ENCODE peak calls at places on chromosomes 5 and 9, in four cellular contexts. E is keratinocyte, R is astrocyte of the spinal cord, N is cardiac fibroblast. F is an unnamed sample.

GRCh38 chr9:14318934-14319513 is 5.1 kb upstream of the NFIB start:
- DNase-seq in E (no peak), R (no peak), N (no peak), F (no peak)

GRCh38 chr5:136356747-136357469 is 8.4 kb downstream of the TRPC7 start:
- DNase-seq in E (no peak), R (no peak), N (no peak), F (no peak)

GRCh38 chr9:71756753-71757152 is 11.6 kb downstream of the CEMIP2 start:
- DNase-seq in E (no peak), R (no peak), N (no peak), F (no peak)

GRCh38 chr5:119332978-119333401 is 22.8 kb upstream of the TNFAIP8 start:
- DNase-seq in E (no peak), R (no peak), N (no peak), F (no peak)

GRCh38 chr5:147578228-147579024 is 68.6 kb upstream of the DPYSL3 start:
- DNase-seq in E (no peak), R (peak), N (peak), F (no peak)

GRCh38 chr9:24602687-24603352 is 57.1 kb upstream of the IZUMO3 start:
- DNase-seq in E (peak), R (peak), N (no peak), F (peak)

GRCh38 chr5:131068893-131069643 is 96.0 kb downstream of the HINT1 start:
- DNase-seq in E (no peak), R (no peak), N (no peak), F (no peak)

GRCh38 chr9:137286980-137287383 is 9.5 kb downstream of the TOR4A start:
- DNase-seq in E (no peak), R (peak), N (peak), F (no peak)

GRCh38 chr9:113578877-113579269 is 115.3 kb downstream of the RGS3 start:
- DNase-seq in E (no peak), R (peak), N (peak), F (peak)

GRCh38 chr9:70382709-70383605 is 31.5 kb downstream of the KLF9 start:
- DNase-seq in E (no peak), R (no peak), N (no peak), F (no peak)

GRCh38 chr9:132748450-132748849 is 78.2 kb downstream of the GTF3C4 start:
- DNase-seq in E (no peak), R (no peak), N (no peak), F (no peak)

DNA sequence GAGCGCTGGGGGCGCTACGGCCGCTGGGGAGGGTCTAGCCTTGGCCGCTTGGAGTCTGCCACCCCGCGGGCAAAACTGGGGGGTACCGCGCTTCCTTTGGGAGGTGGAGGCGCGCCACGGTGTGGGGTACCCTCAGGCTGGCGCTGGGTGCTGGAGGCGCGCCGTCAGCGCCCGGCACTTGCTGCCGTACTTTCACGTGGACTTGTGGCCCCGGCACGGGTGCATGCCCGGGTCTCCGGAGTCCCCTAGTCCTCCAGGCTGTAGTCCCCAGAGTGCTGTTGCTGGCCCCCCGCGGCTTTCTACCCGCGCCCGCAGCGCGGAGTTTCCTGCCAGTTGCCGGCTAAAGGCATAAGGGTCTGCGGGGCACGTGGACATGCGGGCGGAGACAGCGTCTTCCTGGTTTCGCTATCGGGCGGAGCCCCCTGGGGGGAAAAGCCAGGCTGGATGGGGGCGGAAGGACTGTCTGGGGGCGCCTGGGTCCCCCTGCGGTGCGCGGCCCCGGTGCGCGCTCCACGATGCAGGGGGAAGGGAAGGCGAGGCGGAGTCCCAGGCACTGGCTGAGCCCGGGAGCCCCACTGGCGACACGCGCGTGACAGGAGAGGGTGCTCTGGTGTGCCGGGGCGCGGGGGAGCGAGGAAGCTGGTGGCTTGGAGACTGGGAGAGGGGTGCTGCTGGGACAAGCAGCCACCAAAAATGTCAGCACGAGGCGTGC is 666 bp downstream of the PPARGC1B start:
- DNase-seq in E (no peak), R (peak), N (peak), F (no peak)
- TF ChIP-seq CTCF in E (peak), R (no peak), N (no peak), F (no peak)

DNA sequence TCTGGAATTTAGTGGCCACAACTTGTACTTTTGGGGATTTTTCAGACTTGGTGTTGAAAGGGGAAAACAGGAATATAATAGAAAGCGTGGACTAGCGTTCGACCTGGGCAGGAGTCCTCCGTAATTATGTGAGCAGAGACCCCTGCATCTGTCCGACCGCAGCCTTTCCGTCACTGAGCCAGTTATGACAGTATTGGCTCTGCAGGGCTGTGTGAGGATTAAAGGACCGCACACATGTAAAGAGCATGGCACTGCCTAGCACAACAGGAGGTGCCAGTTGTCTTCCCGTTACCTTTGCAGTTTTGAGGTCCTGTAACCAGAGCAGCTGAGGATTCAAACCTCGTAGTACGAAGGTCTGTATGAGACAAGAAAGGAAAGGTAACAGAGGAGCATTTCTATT is 1.2 kb downstream of the B4GALT7 start:
- DNase-seq in E (no peak), R (no peak), N (no peak), F (no peak)
- H3K4me3 ChIP-seq in E (no peak), R (peak), N (peak), F (peak)

DNA sequence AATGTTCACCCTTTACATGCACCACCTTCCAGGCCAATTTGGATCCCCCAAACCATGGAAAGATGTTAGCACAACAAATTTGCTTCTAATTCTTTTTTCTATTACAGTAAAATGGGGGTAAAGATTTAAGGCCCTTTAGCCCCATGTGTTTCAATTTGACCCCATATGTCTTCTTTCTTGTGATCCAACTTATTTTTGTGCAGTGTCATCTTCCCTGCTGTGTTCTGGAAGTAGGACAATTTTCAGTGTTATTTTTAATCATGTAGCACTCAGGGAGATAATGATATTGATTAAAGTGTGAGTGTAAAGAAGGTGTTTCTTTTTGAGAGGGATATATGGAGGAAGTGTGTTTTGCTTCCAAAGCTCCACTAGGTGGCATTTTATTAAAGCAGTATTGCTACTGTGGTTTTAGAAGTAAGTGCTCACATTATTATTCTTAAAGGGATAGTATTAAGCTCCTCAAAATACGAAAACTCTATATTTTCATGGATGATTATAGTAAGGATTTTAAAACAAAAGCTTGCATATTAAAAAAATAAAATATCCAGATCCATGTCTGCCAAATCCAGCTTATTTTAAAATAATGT is 118.7 kb upstream of the ATP10B start:
- DNase-seq in E (no peak), R (peak), N (no peak), F (no peak)
- TF ChIP-seq CTCF in E (no peak), R (peak), N (no peak), F (no peak)

GRCh38 chr5:100852051-100852450 is 51.0 kb downstream of the ST8SIA4 start:
- DNase-seq in E (no peak), R (no peak), N (no peak), F (no peak)

GRCh38 chr5:100852988-100853449 is 50.1 kb downstream of the ST8SIA4 start:
- DNase-seq in E (no peak), R (no peak), N (no peak), F (no peak)

GRCh38 chr5:100855295-100855694 is 47.8 kb downstream of the ST8SIA4 start:
- DNase-seq in E (no peak), R (no peak), N (no peak), F (no peak)

GRCh38 chr5:100854594-100854993 is 48.5 kb downstream of the ST8SIA4 start:
- DNase-seq in E (no peak), R (no peak), N (peak), F (no peak)

GRCh38 chr5:100853582-100853981 is 49.5 kb downstream of the ST8SIA4 start:
- DNase-seq in E (no peak), R (no peak), N (no peak), F (no peak)
- H3K4me3 ChIP-seq in E (no peak), R (no peak), N (no peak), F (no peak)

GRCh38 chr9:6123402-6123801 is 92.2 kb upstream of the IL33 start:
- DNase-seq in E (no peak), R (no peak), N (no peak), F (no peak)

GRCh38 chr9:6121707-6122106 is 93.9 kb upstream of the IL33 start:
- DNase-seq in E (no peak), R (no peak), N (peak), F (no peak)

GRCh38 chr9:6128030-6128429 is 87.6 kb upstream of the IL33 start:
- DNase-seq in E (no peak), R (no peak), N (no peak), F (no peak)

DNA sequence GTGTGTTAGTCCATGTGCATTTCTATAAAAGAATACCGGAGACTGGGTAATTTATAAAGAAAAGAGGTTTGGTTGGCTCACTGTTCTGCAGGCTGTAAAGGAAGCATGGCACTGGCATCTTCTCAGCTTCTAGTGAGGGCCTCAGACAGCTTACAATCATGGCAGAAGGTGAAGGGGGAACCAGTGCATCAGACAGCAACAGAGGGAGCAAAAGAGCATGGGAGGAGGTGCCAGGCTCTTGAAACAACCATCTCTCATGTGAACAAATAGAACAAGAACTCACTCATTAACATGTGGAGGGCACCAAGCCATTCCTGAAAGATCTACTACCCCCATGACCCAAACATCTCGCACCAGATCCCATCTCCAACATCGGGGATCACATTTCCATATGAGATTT is 89.2 kb upstream of the IL33 start:
- DNase-seq in E (no peak), R (no peak), N (no peak), F (no peak)
- TF ChIP-seq CTCF in E (peak), R (no peak), N (peak), F (no peak)

F was measured in astrocyte of the cerebellum.